ENCODE peak calls at places on chromosomes 11 and 22, in four cellular contexts. W is H1, K is GM12878, L is HCT116. S is an unnamed sample.

GRCh38 chr11:94746721-94747120 is 21.4 kb upstream of the AMOTL1 start:
- DNase-seq in L (no peak), W (no peak), K (no peak), S (no peak)

GRCh38 chr11:2178906-2179494 is 7.4 kb upstream of the TH start:
- DNase-seq in W (no peak), K (no peak), L (peak), S (no peak)

GRCh38 chr22:27507066-27507715 is 294.4 kb downstream of the MN1 start:
- DNase-seq in W (no peak), K (no peak), L (no peak), S (no peak)

GRCh38 chr11:113773092-113773415 is 438 bp downstream of the ZW10 start:
- DNase-seq in L (no peak), W (no peak), K (no peak), S (no peak)

GRCh38 chr11:1838077-1838425 is 730 bp upstream of the TNNI2 start:
- DNase-seq in L (no peak), W (no peak), K (no peak), S (no peak)

GRCh38 chr22:23233746-23234408 is 53.6 kb downstream of the BCR start:
- DNase-seq in K (no peak), W (no peak), L (no peak), S (no peak)

GRCh38 chr11:10725114-10725906 is 25.7 kb upstream of the CTR9 start:
- DNase-seq in L (peak), K (no peak), W (no peak), S (no peak)

GRCh38 chr11:100789500-100789899 is 102.4 kb downstream of the ARHGAP42 start:
- DNase-seq in L (no peak), W (no peak), K (no peak), S (no peak)

GRCh38 chr22:32083814-32084213 is 40.8 kb downstream of the SLC5A1 start:
- DNase-seq in K (no peak), W (no peak), L (no peak), S (no peak)

GRCh38 chr11:81203876-81204275 is 1529.8 kb downstream of the FAM181B start:
- DNase-seq in K (no peak), L (no peak), W (no peak), S (no peak)

GRCh38 chr11:86244063-86244521 is 461 bp upstream of the EED start:
- DNase-seq in K (no peak), W (peak), L (peak), S (no peak)

GRCh38 chr11:75576445-75577049 is 14.5 kb downstream of the SERPINH1 start:
- DNase-seq in K (peak), W (no peak), L (no peak), S (peak)

GRCh38 chr11:120807414-120808150 is 216.3 kb upstream of the TBCEL start:
- DNase-seq in W (no peak), K (no peak), L (no peak), S (peak)

GRCh38 chr11:27293500-27294417 is 69.3 kb downstream of the CCDC34 start:
- DNase-seq in L (no peak), K (no peak), W (no peak), S (no peak)

GRCh38 chr11:129620705-129621104 is 194.9 kb upstream of the TMEM45B start:
- DNase-seq in L (no peak), K (no peak), W (no peak), S (no peak)

GRCh38 chr11:35133656-35134055 is 5.3 kb upstream of the CD44 start:
- DNase-seq in L (no peak), W (no peak), K (no peak), S (no peak)

GRCh38 chr22:41445171-41446056 is 1.2 kb downstream of the TOB2 start:
- DNase-seq in L (no peak), K (no peak), W (no peak), S (no peak)

GRCh38 chr11:132234878-132235277 is 864.5 kb downstream of the NTM start:
- DNase-seq in L (no peak), K (no peak), W (no peak), S (no peak)

GRCh38 chr11:69144719-69145365 is 10.9 kb upstream of the SMIM38 start:
- DNase-seq in K (no peak), L (no peak), W (no peak), S (no peak)

GRCh38 chr11:61596539-61596938 is 15.7 kb upstream of the SYT7 start:
- DNase-seq in K (no peak), L (no peak), W (no peak), S (no peak)

GRCh38 chr22:21718492-21718891 is 17.1 kb downstream of the YPEL1 start:
- DNase-seq in W (no peak), K (no peak), L (no peak), S (no peak)

GRCh38 chr22:41447435-41448188 is 1.0 kb upstream of the TOB2 start:
- DNase-seq in W (no peak), L (no peak), K (no peak), S (peak)

GRCh38 chr11:77636738-77637344 is 753 bp downstream of the CLNS1A start:
- DNase-seq in K (no peak), L (no peak), W (no peak), S (peak)

GRCh38 chr11:112650568-112650967 is 310.7 kb upstream of the NCAM1 start:
- DNase-seq in W (no peak), L (no peak), K (no peak), S (no peak)

GRCh38 chr11:112652786-112653390 is 308.3 kb upstream of the NCAM1 start:
- DNase-seq in K (no peak), W (no peak), L (no peak), S (no peak)

GRCh38 chr11:112656772-112657428 is 304.3 kb upstream of the NCAM1 start:
- DNase-seq in W (no peak), K (peak), L (peak), S (no peak)

GRCh38 chr11:112655386-112655785 is 305.8 kb upstream of the NCAM1 start:
- DNase-seq in L (no peak), K (no peak), W (no peak), S (no peak)

DNA sequence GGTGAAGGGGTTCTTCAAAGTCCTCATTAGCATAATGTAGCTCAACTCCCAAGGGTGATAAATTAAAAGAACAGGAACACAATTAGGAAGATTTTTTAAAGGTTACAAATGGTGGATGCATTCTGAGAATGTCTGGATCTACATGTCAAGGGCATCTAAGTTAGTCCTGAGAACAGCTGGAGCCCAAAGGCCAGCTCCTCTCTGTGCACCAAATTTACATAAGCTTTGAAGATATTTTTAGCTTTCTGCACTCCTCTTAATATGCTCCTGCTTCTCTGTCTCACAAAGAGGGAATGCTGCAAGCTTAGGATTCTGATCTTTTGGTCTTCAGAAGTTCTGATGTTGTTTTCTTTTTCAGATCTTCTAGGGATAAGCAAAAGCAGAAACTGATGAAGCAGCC is 309.9 kb upstream of the NCAM1 start:
- DNase-seq in K (no peak), L (no peak), W (no peak), S (no peak)
- TF ChIP-seq JUND in K (no peak), L (no peak), W (no peak), S (no peak)

GRCh38 chr22:43507235-43507634 is 95.4 kb downstream of the MPPED1 start:
- DNase-seq in L (no peak), W (no peak), K (no peak), S (no peak)
- TF ChIP-seq JUND in L (no peak), W (no peak), K (no peak), S (no peak)

GRCh38 chr11:62842171-62842717 is 2.9 kb upstream of the WDR74 start:
- DNase-seq in L (no peak), K (no peak), W (no peak), S (no peak)
- TF ChIP-seq JUND in L (no peak), K (no peak), W (no peak), S (no peak)

DNA sequence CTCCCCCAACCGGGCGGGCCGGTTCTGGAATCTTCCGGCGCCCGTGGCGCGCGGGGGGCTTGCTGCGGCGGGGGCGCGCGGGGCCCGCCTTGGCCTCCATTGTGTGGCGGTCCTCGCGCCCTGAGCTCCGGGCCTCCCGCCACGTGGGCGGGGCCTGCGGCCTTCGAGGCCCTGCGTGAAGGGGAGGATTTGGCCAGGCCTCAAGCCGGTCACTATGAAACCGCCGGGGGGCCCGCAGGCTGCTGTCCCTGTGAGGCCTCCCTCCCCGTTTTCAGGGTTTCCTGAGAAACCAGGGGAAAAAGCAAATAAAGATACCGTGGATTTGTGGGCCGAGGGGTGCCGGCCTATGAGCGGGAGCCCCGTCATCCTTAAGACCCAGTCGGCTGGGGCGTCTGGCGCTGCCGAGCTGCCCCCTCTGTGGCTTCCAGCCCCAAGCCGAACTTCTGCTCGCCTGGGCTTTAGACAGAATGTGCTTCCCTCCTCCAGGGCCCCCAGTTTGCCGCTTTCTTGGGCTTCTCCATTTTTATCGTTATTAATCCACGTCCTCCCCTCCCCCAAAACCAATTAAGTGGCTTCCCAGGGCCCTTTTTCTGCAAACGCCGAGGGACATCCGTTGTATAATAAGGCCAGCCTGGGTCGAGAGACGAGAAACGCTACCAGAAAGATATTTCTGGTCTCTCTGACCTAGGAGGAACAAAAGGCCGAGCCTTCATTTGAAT is 602 bp downstream of the EWSR1 start:
- DNase-seq in K (no peak), L (peak), W (no peak), S (peak)
- TF ChIP-seq JUND in K (no peak), L (no peak), W (no peak), S (no peak)